ENCODE peak calls at places on chromosomes 3 and 15, in eight cellular contexts. H is BE2C; I is effector memory CD4-positive, alpha-beta T cell; B is NB4; P is activated CD8-positive, alpha-beta memory T cell treated with anti-CD3 and anti-CD28 coated beads for 24 hours; K is stimulated activated CD4-positive, alpha-beta T cell treated with anti-CD3 and anti-CD28 coated beads, Interleukin-1b, Interleukin-23, amount 100 ng/mL, for 24 hours; G is amniotic stem cell; U is stomach. J is an unnamed sample.

GRCh38 chr3:195914648-195915473 is 6.5 kb upstream of the TNK2 start:
- DNase-seq in H (peak), I (peak), B (peak), P (peak), K (peak), G (no peak), U (peak), J (peak)

GRCh38 chr3:118400886-118401285 is 633.8 kb downstream of the IGSF11 start:
- DNase-seq in H (no peak), I (no peak), B (no peak), P (no peak), K (no peak), G (no peak), U (no peak), J (no peak)

GRCh38 chr15:33154366-33155166 is 39.9 kb downstream of the FMN1 start:
- DNase-seq in H (no peak), I (no peak), B (peak), P (no peak), K (no peak), G (no peak), U (no peak), J (peak)

GRCh38 chr3:13878711-13879101 is 1.2 kb downstream of the WNT7A start:
- DNase-seq in H (no peak), I (no peak), B (no peak), P (no peak), K (no peak), G (no peak), U (no peak), J (no peak)

GRCh38 chr3:192514754-192515660 is 212.3 kb downstream of the FGF12 start:
- DNase-seq in H (peak), I (no peak), B (no peak), P (no peak), K (no peak), G (no peak), U (peak), J (no peak)

GRCh38 chr3:138915503-138916498 is 31.1 kb downstream of the FOXL2 start:
- DNase-seq in H (peak), I (peak), B (peak), P (peak), K (peak), G (peak), U (peak), J (peak)

GRCh38 chr15:83999396-84000120 is 236.0 kb upstream of the GOLGA6L4 start:
- DNase-seq in H (no peak), I (no peak), B (no peak), P (no peak), K (no peak), G (no peak), U (no peak), J (peak)

GRCh38 chr15:69417581-69417980 is 3.4 kb downstream of the KIF23 start:
- DNase-seq in H (no peak), I (no peak), B (no peak), P (no peak), K (no peak), G (no peak), U (no peak), J (no peak)

GRCh38 chr3:37700849-37701248 is 160.8 kb upstream of the CTDSPL start:
- DNase-seq in H (peak), I (no peak), B (no peak), P (no peak), K (no peak), G (no peak), U (no peak), J (no peak)

GRCh38 chr3:11713171-11713570 is 69.5 kb upstream of the VGLL4 start:
- DNase-seq in H (no peak), I (no peak), B (no peak), P (no peak), K (no peak), G (no peak), U (no peak), J (no peak)

GRCh38 chr15:62845239-62846126 is 197.1 kb upstream of the TPM1 start:
- DNase-seq in H (no peak), I (no peak), B (no peak), P (no peak), K (no peak), G (no peak), U (no peak), J (peak)

GRCh38 chr3:129461022-129461421 is 21.0 kb downstream of the IFT122 start:
- DNase-seq in H (no peak), I (no peak), B (no peak), P (no peak), K (no peak), G (no peak), U (no peak), J (peak)

GRCh38 chr3:69385723-69386483 is at the start of gene FRMD4B:
- DNase-seq in H (peak), I (no peak), B (no peak), P (peak), K (no peak), G (no peak), U (peak), J (peak)

GRCh38 chr3:23612296-23612891 is 193.4 kb upstream of the UBE2E1 start:
- DNase-seq in H (no peak), I (no peak), B (no peak), P (no peak), K (no peak), G (no peak), U (no peak), J (peak)

GRCh38 chr3:164641071-164641470 is 437.2 kb downstream of the SI start:
- DNase-seq in H (no peak), I (no peak), B (no peak), P (no peak), K (no peak), G (peak), U (no peak), J (no peak)

GRCh38 chr3:31906182-31906581 is 74.9 kb downstream of the OSBPL10 start:
- DNase-seq in H (no peak), I (no peak), B (no peak), P (no peak), K (no peak), G (no peak), U (no peak), J (no peak)

GRCh38 chr3:171178714-171179113 is 152.2 kb upstream of the SLC2A2 start:
- DNase-seq in H (no peak), I (no peak), B (peak), P (no peak), K (no peak), G (no peak), U (no peak), J (no peak)

GRCh38 chr15:31045606-31046005 is 54.2 kb upstream of the MTMR10 start:
- DNase-seq in H (no peak), I (no peak), B (no peak), P (no peak), K (no peak), G (no peak), U (no peak), J (no peak)

GRCh38 chr15:94070341-94071275 is 160.8 kb upstream of the MCTP2 start:
- DNase-seq in H (peak), I (no peak), B (peak), P (no peak), K (no peak), G (no peak), U (peak), J (no peak)

GRCh38 chr3:122497425-122497824 is 17.3 kb downstream of the KPNA1 start:
- DNase-seq in H (no peak), I (no peak), B (peak), P (no peak), K (no peak), G (peak), U (no peak), J (peak)

GRCh38 chr15:40282144-40282869 is 557 bp downstream of the ANKRD63 start:
- DNase-seq in H (peak), I (peak), B (peak), P (no peak), K (peak), G (no peak), U (peak), J (no peak)

GRCh38 chr15:40929730-40930429 is 740 bp downstream of the DLL4 start:
- DNase-seq in H (peak), I (no peak), B (peak), P (no peak), K (no peak), G (no peak), U (peak), J (no peak)

GRCh38 chr3:39879581-39879980 is 70.2 kb downstream of the MYRIP start:
- DNase-seq in H (peak), I (no peak), B (no peak), P (no peak), K (no peak), G (no peak), U (no peak), J (peak)

GRCh38 chr3:115148142-115148790 is 1.2 kb upstream of the ZBTB20 start:
- DNase-seq in H (no peak), I (no peak), B (peak), P (no peak), K (no peak), G (no peak), U (no peak), J (peak)

GRCh38 chr3:58434990-58435389 is 1.4 kb upstream of the PDHB start:
- DNase-seq in H (no peak), I (no peak), B (no peak), P (no peak), K (no peak), G (peak), U (no peak), J (peak)

GRCh38 chr3:178385280-178385952 is 150.8 kb upstream of the KCNMB2 start:
- DNase-seq in H (peak), I (no peak), B (peak), P (no peak), K (no peak), G (no peak), U (no peak), J (peak)

GRCh38 chr15:71802770-71803169 is 7.6 kb upstream of the NR2E3 start:
- DNase-seq in H (no peak), I (no peak), B (peak), P (no peak), K (no peak), G (no peak), U (no peak), J (no peak)

GRCh38 chr15:78726870-78727551 is 84.3 kb downstream of the ADAMTS7 start:
- DNase-seq in H (peak), I (no peak), B (peak), P (peak), K (no peak), G (no peak), U (peak), J (no peak)

GRCh38 chr15:29242466-29243242 is 27.0 kb downstream of the NSMCE3 start:
- DNase-seq in H (no peak), I (no peak), B (no peak), P (no peak), K (no peak), G (no peak), U (no peak), J (no peak)

GRCh38 chr3:126112531-126113237 is 28.8 kb upstream of the SLC41A3 start:
- DNase-seq in H (peak), I (no peak), B (no peak), P (no peak), K (no peak), G (no peak), U (peak), J (no peak)

GRCh38 chr3:105533955-105534354 is 167.2 kb downstream of the ALCAM start:
- DNase-seq in H (no peak), I (no peak), B (no peak), P (no peak), K (no peak), G (no peak), U (no peak), J (no peak)

GRCh38 chr3:79187441-79187840 is 580.4 kb downstream of the ROBO1 start:
- DNase-seq in H (no peak), I (no peak), B (no peak), P (no peak), K (no peak), G (no peak), U (no peak), J (no peak)

GRCh38 chr15:71011503-71012155 is 103.6 kb upstream of the THSD4 start:
- DNase-seq in H (no peak), I (no peak), B (peak), P (no peak), K (no peak), G (peak), U (no peak), J (peak)

GRCh38 chr15:63407612-63408011 is 26.0 kb upstream of the CA12 start:
- DNase-seq in H (peak), I (no peak), B (no peak), P (no peak), K (no peak), G (no peak), U (no peak), J (no peak)

GRCh38 chr3:74271541-74271940 is 342.9 kb downstream of the CNTN3 start:
- DNase-seq in H (no peak), I (no peak), B (no peak), P (no peak), K (no peak), G (no peak), U (no peak), J (peak)

GRCh38 chr3:138694287-138695007 is 85.9 kb downstream of the FAIM start:
- DNase-seq in H (no peak), I (no peak), B (peak), P (no peak), K (no peak), G (peak), U (no peak), J (peak)

GRCh38 chr15:90177012-90177411 is 24.1 kb upstream of the SEMA4B start:
- DNase-seq in H (no peak), I (no peak), B (no peak), P (no peak), K (no peak), G (no peak), U (no peak), J (no peak)

GRCh38 chr3:46615976-46616375 is 3.7 kb downstream of the FAM240A start:
- DNase-seq in H (no peak), I (no peak), B (no peak), P (peak), K (no peak), G (no peak), U (no peak), J (no peak)